ENCODE peak calls at places on chromosome 4, in four cellular contexts. One of them, this sample, is unnamed. For H4K20me1, the result is how much of the 10 kb centered on the place peaks cover.

GRCh38 chr4:89307446-89308160 is at the start of gene GPRIN3:
- DNase-seq in SK-N-SH: peak
- DNase-seq in IMR-90: no peak
- DNase-seq in PC-3: no peak
- DNase-seq in this sample: no peak

GRCh38 chr4:4185528-4185927 is 41.2 kb downstream of the OTOP1 start:
- DNase-seq in SK-N-SH: no peak
- DNase-seq in IMR-90: no peak
- DNase-seq in PC-3: peak
- DNase-seq in this sample: peak

GRCh38 chr4:106126062-106126461 is 189.9 kb downstream of the TBCK start:
- DNase-seq in SK-N-SH: no peak
- DNase-seq in IMR-90: no peak
- DNase-seq in PC-3: no peak
- DNase-seq in this sample: no peak

GRCh38 chr4:153228512-153229145 is 24.4 kb downstream of the TRIM2 start:
- DNase-seq in SK-N-SH: peak
- DNase-seq in IMR-90: no peak
- DNase-seq in PC-3: no peak
- DNase-seq in this sample: no peak

GRCh38 chr4:128566688-128567087 is 242.8 kb upstream of the JADE1 start:
- DNase-seq in SK-N-SH: no peak
- DNase-seq in IMR-90: no peak
- DNase-seq in PC-3: peak
- DNase-seq in this sample: no peak

GRCh38 chr4:114173968-114174367 is 194.5 kb upstream of the ARSJ start:
- DNase-seq in SK-N-SH: no peak
- DNase-seq in IMR-90: no peak
- DNase-seq in PC-3: no peak
- DNase-seq in this sample: no peak

GRCh38 chr4:26568446-26568994 is 15.4 kb upstream of the TBC1D19 start:
- DNase-seq in SK-N-SH: no peak
- DNase-seq in IMR-90: peak
- DNase-seq in PC-3: peak
- DNase-seq in this sample: peak

GRCh38 chr4:53855886-53856260 is 208.5 kb downstream of the CHIC2 start:
- DNase-seq in SK-N-SH: no peak
- DNase-seq in IMR-90: peak
- DNase-seq in PC-3: peak
- DNase-seq in this sample: peak

GRCh38 chr4:110631582-110632505 is 9.0 kb upstream of the PITX2 start:
- DNase-seq in SK-N-SH: peak
- DNase-seq in IMR-90: peak
- DNase-seq in PC-3: peak
- DNase-seq in this sample: peak

GRCh38 chr4:140250989-140251552 is 97.1 kb upstream of the MAML3 start:
- DNase-seq in SK-N-SH: no peak
- DNase-seq in IMR-90: no peak
- DNase-seq in PC-3: no peak
- DNase-seq in this sample: no peak

GRCh38 chr4:151850751-151851150 is 89.9 kb upstream of the GATB start:
- DNase-seq in SK-N-SH: no peak
- DNase-seq in IMR-90: no peak
- DNase-seq in PC-3: no peak
- DNase-seq in this sample: peak

GRCh38 chr4:40931825-40932224 is 182.1 kb downstream of the NSUN7 start:
- DNase-seq in SK-N-SH: no peak
- DNase-seq in IMR-90: no peak
- DNase-seq in PC-3: no peak
- DNase-seq in this sample: no peak

GRCh38 chr4:124743711-124744110 is 31.2 kb upstream of the ANKRD50 start:
- DNase-seq in SK-N-SH: no peak
- DNase-seq in IMR-90: no peak
- DNase-seq in PC-3: no peak
- DNase-seq in this sample: no peak

GRCh38 chr4:88008624-88009235 is 1.3 kb downstream of the PKD2 start:
- DNase-seq in SK-N-SH: peak
- DNase-seq in IMR-90: no peak
- DNase-seq in PC-3: peak
- DNase-seq in this sample: peak

GRCh38 chr4:20299515-20299914 is 47.8 kb downstream of the SLIT2 start:
- DNase-seq in SK-N-SH: peak
- DNase-seq in IMR-90: peak
- DNase-seq in PC-3: peak
- DNase-seq in this sample: no peak

GRCh38 chr4:155602351-155603140 is 64.1 kb upstream of the GUCY1A1 start:
- DNase-seq in SK-N-SH: no peak
- DNase-seq in IMR-90: no peak
- DNase-seq in PC-3: no peak
- DNase-seq in this sample: peak

GRCh38 chr4:80990851-80991250 is 39.7 kb upstream of the BMP3 start:
- DNase-seq in SK-N-SH: no peak
- DNase-seq in IMR-90: no peak
- DNase-seq in PC-3: no peak
- DNase-seq in this sample: no peak

GRCh38 chr4:99808260-99808857 is 8.3 kb upstream of the DAPP1 start:
- DNase-seq in SK-N-SH: peak
- DNase-seq in IMR-90: peak
- DNase-seq in PC-3: peak
- DNase-seq in this sample: peak

GRCh38 chr4:137283737-137284136 is 248.6 kb downstream of the PCDH18 start:
- DNase-seq in SK-N-SH: peak
- DNase-seq in IMR-90: peak
- DNase-seq in PC-3: peak
- DNase-seq in this sample: peak

GRCh38 chr4:165563851-165564250 is 185.0 kb downstream of the CPE start:
- DNase-seq in SK-N-SH: no peak
- DNase-seq in IMR-90: no peak
- DNase-seq in PC-3: peak
- DNase-seq in this sample: peak

GRCh38 chr4:165779950-165780670 is 92.9 kb upstream of the TLL1 start:
- DNase-seq in SK-N-SH: no peak
- DNase-seq in IMR-90: no peak
- DNase-seq in PC-3: no peak
- DNase-seq in this sample: no peak

GRCh38 chr4:176660561-176660960 is 132.2 kb downstream of the VEGFC start:
- DNase-seq in SK-N-SH: no peak
- DNase-seq in IMR-90: no peak
- DNase-seq in PC-3: peak
- DNase-seq in this sample: no peak

GRCh38 chr4:97576955-97577354 is 566.3 kb downstream of the STPG2 start:
- DNase-seq in SK-N-SH: no peak
- DNase-seq in IMR-90: no peak
- DNase-seq in PC-3: peak
- DNase-seq in this sample: no peak

GRCh38 chr4:39470402-39470801 is 11.5 kb downstream of the LIAS start:
- DNase-seq in SK-N-SH: no peak
- DNase-seq in IMR-90: no peak
- DNase-seq in PC-3: no peak
- DNase-seq in this sample: no peak

GRCh38 chr4:89753601-89754066 is 83.3 kb downstream of the SNCA start:
- DNase-seq in SK-N-SH: peak
- DNase-seq in IMR-90: peak
- DNase-seq in PC-3: peak
- DNase-seq in this sample: peak

GRCh38 chr4:120400441-120400840 is 333.8 kb upstream of the MAD2L1 start:
- DNase-seq in SK-N-SH: no peak
- DNase-seq in IMR-90: no peak
- DNase-seq in PC-3: no peak
- DNase-seq in this sample: no peak

DNA sequence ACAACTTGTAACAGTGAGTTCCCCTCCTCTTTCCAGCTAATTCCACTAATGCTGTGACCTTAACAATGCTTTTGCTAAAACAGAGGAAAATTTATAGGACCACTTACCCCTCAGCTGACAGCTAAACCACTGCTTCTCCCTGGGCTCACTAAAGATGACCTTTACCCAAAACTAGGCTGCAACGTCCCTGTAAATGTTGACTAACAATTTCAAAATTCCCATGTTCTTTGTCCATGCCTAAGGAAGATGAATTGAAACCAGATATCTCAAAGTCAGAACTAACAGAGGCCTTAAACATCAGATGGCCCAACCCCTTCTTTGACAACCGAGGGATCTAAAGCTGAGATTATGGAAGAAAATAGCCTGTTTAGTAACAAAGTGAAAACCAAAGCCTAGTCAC is 32.5 kb downstream of the AFAP1 start:
- DNase-seq in SK-N-SH: no peak
- DNase-seq in IMR-90: no peak
- DNase-seq in PC-3: no peak
- DNase-seq in this sample: no peak
- H4K20me1 ChIP-seq in SK-N-SH: under half
- H4K20me1 ChIP-seq in IMR-90: half or more
- H4K20me1 ChIP-seq in PC-3: half or more
- H4K20me1 ChIP-seq in this sample: under half

DNA sequence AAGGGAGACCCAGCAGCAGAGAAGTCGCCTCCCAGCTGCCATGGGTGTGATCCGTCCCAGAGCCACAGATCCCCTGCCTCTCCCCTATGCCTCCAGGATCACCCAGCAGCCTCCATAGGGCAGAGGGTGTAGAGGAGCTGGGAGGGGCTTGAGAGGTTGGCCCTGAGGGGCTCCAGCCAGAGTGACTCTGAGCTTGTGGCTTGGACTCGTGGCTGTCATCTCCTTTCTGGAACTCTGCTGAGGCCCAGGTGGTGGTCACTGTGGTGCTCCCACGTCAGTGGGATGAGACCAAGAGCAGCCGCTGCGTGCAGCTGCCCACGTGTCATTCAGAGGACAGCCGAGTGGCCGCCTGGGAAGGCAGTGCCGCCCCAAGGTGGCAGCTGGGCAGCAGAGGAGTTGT is 4.2 kb downstream of the TACC3 start:
- DNase-seq in SK-N-SH: no peak
- DNase-seq in IMR-90: no peak
- DNase-seq in PC-3: no peak
- DNase-seq in this sample: no peak
- TF ChIP-seq CTCF in SK-N-SH: no peak
- TF ChIP-seq CTCF in IMR-90: no peak
- TF ChIP-seq CTCF in PC-3: no peak
- TF ChIP-seq CTCF in this sample: no peak

GRCh38 chr4:2565533-2565932 is 29.1 kb downstream of the FAM193A start:
- DNase-seq in SK-N-SH: no peak
- DNase-seq in IMR-90: no peak
- DNase-seq in PC-3: no peak
- DNase-seq in this sample: no peak
- H4K20me1 ChIP-seq in SK-N-SH: half or more
- H4K20me1 ChIP-seq in IMR-90: half or more
- H4K20me1 ChIP-seq in PC-3: under half
- H4K20me1 ChIP-seq in this sample: under half

GRCh38 chr4:3136454-3136853 is 62.0 kb downstream of the HTT start:
- DNase-seq in SK-N-SH: no peak
- DNase-seq in IMR-90: peak
- DNase-seq in PC-3: peak
- DNase-seq in this sample: no peak
- TF ChIP-seq CTCF in SK-N-SH: peak
- TF ChIP-seq CTCF in IMR-90: peak
- TF ChIP-seq CTCF in PC-3: peak
- TF ChIP-seq CTCF in this sample: peak

GRCh38 chr4:23934223-23934622 is 44.4 kb upstream of the PPARGC1A start:
- DNase-seq in SK-N-SH: no peak
- DNase-seq in IMR-90: no peak
- DNase-seq in PC-3: no peak
- DNase-seq in this sample: no peak
- H4K20me1 ChIP-seq in SK-N-SH: under half
- H4K20me1 ChIP-seq in IMR-90: under half
- H4K20me1 ChIP-seq in PC-3: under half
- H4K20me1 ChIP-seq in this sample: under half

DNA sequence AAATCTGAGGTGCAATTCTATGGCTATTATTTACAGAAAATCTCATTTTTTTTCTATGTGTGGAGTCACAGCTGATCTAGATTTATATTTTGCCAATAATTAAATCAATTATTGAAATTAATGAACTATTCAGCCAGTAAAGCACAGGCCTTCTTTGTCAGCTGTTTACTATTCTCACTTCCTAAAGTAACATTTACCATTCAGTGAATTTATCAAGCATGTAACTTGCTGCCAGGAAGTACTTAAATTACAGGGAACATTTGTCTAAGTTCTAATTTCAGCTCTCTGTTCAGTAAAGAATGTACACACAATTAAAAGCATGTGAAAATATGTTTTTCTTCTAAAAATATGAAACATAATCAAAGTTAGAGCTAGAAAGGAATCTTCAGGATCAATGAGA is 79.3 kb downstream of the DTHD1 start:
- DNase-seq in SK-N-SH: no peak
- DNase-seq in IMR-90: no peak
- DNase-seq in PC-3: no peak
- DNase-seq in this sample: no peak
- TF ChIP-seq CTCF in SK-N-SH: no peak
- TF ChIP-seq CTCF in IMR-90: no peak
- TF ChIP-seq CTCF in PC-3: no peak
- TF ChIP-seq CTCF in this sample: no peak

GRCh38 chr4:52059372-52059771 is 8.3 kb downstream of the SPATA18 start:
- DNase-seq in SK-N-SH: no peak
- DNase-seq in IMR-90: peak
- DNase-seq in PC-3: peak
- DNase-seq in this sample: peak
- H4K20me1 ChIP-seq in SK-N-SH: under half
- H4K20me1 ChIP-seq in IMR-90: under half
- H4K20me1 ChIP-seq in PC-3: under half
- H4K20me1 ChIP-seq in this sample: under half

DNA sequence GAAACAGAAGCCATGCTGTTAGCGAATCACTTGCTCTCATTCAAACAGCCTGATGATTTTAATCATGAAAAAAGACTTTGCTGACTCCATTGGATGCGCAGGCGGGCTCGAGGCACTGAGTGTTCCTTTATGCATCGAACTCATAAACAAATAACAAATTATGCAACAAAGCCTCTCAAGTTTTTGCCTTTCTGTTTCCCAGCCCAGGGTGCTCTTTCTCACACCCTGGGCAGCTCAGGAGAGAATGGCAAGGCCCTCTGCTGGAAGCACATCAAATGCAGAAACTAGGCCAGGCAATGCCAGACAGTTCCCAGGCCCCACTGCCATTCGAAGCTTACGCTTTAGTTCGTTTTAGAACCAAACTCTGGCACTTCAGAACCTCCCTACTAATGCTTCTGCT is 19.8 kb downstream of the ETNPPL start:
- DNase-seq in SK-N-SH: no peak
- DNase-seq in IMR-90: no peak
- DNase-seq in PC-3: no peak
- DNase-seq in this sample: no peak
- TF ChIP-seq CTCF in SK-N-SH: no peak
- TF ChIP-seq CTCF in IMR-90: no peak
- TF ChIP-seq CTCF in PC-3: no peak
- TF ChIP-seq CTCF in this sample: no peak

GRCh38 chr4:142528433-142528832 is 317.7 kb downstream of the INPP4B start:
- DNase-seq in SK-N-SH: no peak
- DNase-seq in IMR-90: no peak
- DNase-seq in PC-3: no peak
- DNase-seq in this sample: peak
- H4K20me1 ChIP-seq in SK-N-SH: under half
- H4K20me1 ChIP-seq in IMR-90: under half
- H4K20me1 ChIP-seq in PC-3: under half
- H4K20me1 ChIP-seq in this sample: under half

This sample was measured in mammary epithelial cell.